ENCODE peak calls at places on chromosomes 7 and 10, in four cellular contexts. One of them, this sample, is unnamed.

GRCh38 chr10:125661418-125661941 is 21.5 kb downstream of the TEX36 start:
- DNase-seq in H9: no peak
- DNase-seq in CD8-positive, alpha-beta memory T cell: no peak
- DNase-seq in transverse colon: no peak
- DNase-seq in this sample: no peak

GRCh38 chr7:120273476-120273975 is 551 bp downstream of the KCND2 start:
- DNase-seq in H9: peak; percentile 70
- DNase-seq in CD8-positive, alpha-beta memory T cell: no peak
- DNase-seq in transverse colon: no peak
- DNase-seq in this sample: no peak

GRCh38 chr10:116211682-116212081 is 61.3 kb downstream of the GFRA1 start:
- DNase-seq in H9: no peak
- DNase-seq in CD8-positive, alpha-beta memory T cell: no peak
- DNase-seq in transverse colon: no peak
- DNase-seq in this sample: no peak

GRCh38 chr10:43204394-43204942 is 62.4 kb downstream of the RASGEF1A start:
- DNase-seq in H9: no peak
- DNase-seq in CD8-positive, alpha-beta memory T cell: no peak
- DNase-seq in transverse colon: no peak
- DNase-seq in this sample: no peak

GRCh38 chr7:41967156-41967555 is 264.3 kb upstream of the INHBA start:
- DNase-seq in H9: no peak
- DNase-seq in CD8-positive, alpha-beta memory T cell: no peak
- DNase-seq in transverse colon: no peak
- DNase-seq in this sample: no peak

GRCh38 chr10:77195101-77195500 is 442.5 kb downstream of the KCNMA1 start:
- DNase-seq in H9: no peak
- DNase-seq in CD8-positive, alpha-beta memory T cell: no peak
- DNase-seq in transverse colon: no peak
- DNase-seq in this sample: no peak

GRCh38 chr7:1091019-1091643 is 3.2 kb downstream of the GPER1 start:
- DNase-seq in H9: no peak
- DNase-seq in CD8-positive, alpha-beta memory T cell: no peak
- DNase-seq in transverse colon: no peak
- DNase-seq in this sample: no peak

GRCh38 chr10:94361161-94361794 is 1.5 kb downstream of the NOC3L start:
- DNase-seq in H9: no peak
- DNase-seq in CD8-positive, alpha-beta memory T cell: no peak
- DNase-seq in transverse colon: peak; percentile 26
- DNase-seq in this sample: no peak

GRCh38 chr7:32533313-32534024 is 38.2 kb downstream of the AVL9 start:
- DNase-seq in H9: no peak
- DNase-seq in CD8-positive, alpha-beta memory T cell: no peak
- DNase-seq in transverse colon: no peak
- DNase-seq in this sample: no peak

GRCh38 chr7:99379043-99379577 is 4.6 kb downstream of the ARPC1B start:
- DNase-seq in H9: no peak
- DNase-seq in CD8-positive, alpha-beta memory T cell: peak; percentile 60
- DNase-seq in transverse colon: peak; percentile 61
- DNase-seq in this sample: peak; percentile 13

GRCh38 chr7:44735403-44736165 is 13.1 kb upstream of the ZMIZ2 start:
- DNase-seq in H9: no peak
- DNase-seq in CD8-positive, alpha-beta memory T cell: no peak
- DNase-seq in transverse colon: no peak
- DNase-seq in this sample: no peak

GRCh38 chr7:21355406-21355874 is 72.4 kb upstream of the SP4 start:
- DNase-seq in H9: no peak
- DNase-seq in CD8-positive, alpha-beta memory T cell: peak; percentile 42
- DNase-seq in transverse colon: peak; percentile 33
- DNase-seq in this sample: no peak

GRCh38 chr7:130493275-130493868 is 1.5 kb downstream of the MEST start:
- DNase-seq in H9: no peak
- DNase-seq in CD8-positive, alpha-beta memory T cell: no peak
- DNase-seq in transverse colon: no peak
- DNase-seq in this sample: no peak

GRCh38 chr7:152871005-152871677 is 111.6 kb downstream of the ACTR3B start:
- DNase-seq in H9: peak; percentile 22
- DNase-seq in CD8-positive, alpha-beta memory T cell: no peak
- DNase-seq in transverse colon: no peak
- DNase-seq in this sample: no peak

GRCh38 chr10:124065382-124066155 is 27.8 kb downstream of the CHST15 start:
- DNase-seq in H9: no peak
- DNase-seq in CD8-positive, alpha-beta memory T cell: no peak
- DNase-seq in transverse colon: no peak
- DNase-seq in this sample: no peak

GRCh38 chr10:75181073-75181472 is 29.5 kb upstream of the VDAC2 start:
- DNase-seq in H9: no peak
- DNase-seq in CD8-positive, alpha-beta memory T cell: no peak
- DNase-seq in transverse colon: no peak
- DNase-seq in this sample: no peak

GRCh38 chr10:17910144-17910789 is 41.5 kb upstream of the SLC39A12 start:
- DNase-seq in H9: peak; percentile 37
- DNase-seq in CD8-positive, alpha-beta memory T cell: no peak
- DNase-seq in transverse colon: peak; percentile 44
- DNase-seq in this sample: no peak

GRCh38 chr10:75288140-75288711 is 52.5 kb upstream of the COMTD1 start:
- DNase-seq in H9: no peak
- DNase-seq in CD8-positive, alpha-beta memory T cell: no peak
- DNase-seq in transverse colon: no peak
- DNase-seq in this sample: no peak

GRCh38 chr10:71398991-71399375 is 2.3 kb downstream of the CDH23 start:
- DNase-seq in H9: no peak
- DNase-seq in CD8-positive, alpha-beta memory T cell: no peak
- DNase-seq in transverse colon: no peak
- DNase-seq in this sample: no peak

GRCh38 chr10:122490786-122491680 is 29.7 kb downstream of the HTRA1 start:
- DNase-seq in H9: no peak
- DNase-seq in CD8-positive, alpha-beta memory T cell: peak; percentile 17
- DNase-seq in transverse colon: peak; percentile 28
- DNase-seq in this sample: peak; percentile 52

GRCh38 chr7:28700790-28701203 is 257.3 kb downstream of the TRIL start:
- DNase-seq in H9: no peak
- DNase-seq in CD8-positive, alpha-beta memory T cell: no peak
- DNase-seq in transverse colon: no peak
- DNase-seq in this sample: no peak

GRCh38 chr7:155959894-155960293 is 147.6 kb upstream of the SHH start:
- DNase-seq in H9: peak; percentile 36
- DNase-seq in CD8-positive, alpha-beta memory T cell: no peak
- DNase-seq in transverse colon: peak; percentile 69
- DNase-seq in this sample: no peak

GRCh38 chr7:28957064-28957821 is 887 bp downstream of the TRIL start:
- DNase-seq in H9: peak; percentile 70
- DNase-seq in CD8-positive, alpha-beta memory T cell: no peak
- DNase-seq in transverse colon: peak; percentile 30
- DNase-seq in this sample: no peak

GRCh38 chr7:73978681-73979563 is 49.1 kb upstream of the ELN start:
- DNase-seq in H9: peak; percentile 84
- DNase-seq in CD8-positive, alpha-beta memory T cell: no peak
- DNase-seq in transverse colon: peak; percentile 93
- DNase-seq in this sample: no peak

GRCh38 chr7:41785840-41786239 is 83.0 kb upstream of the INHBA start:
- DNase-seq in H9: no peak
- DNase-seq in CD8-positive, alpha-beta memory T cell: no peak
- DNase-seq in transverse colon: no peak
- DNase-seq in this sample: no peak

GRCh38 chr7:33432825-33433224 is 303.5 kb downstream of the BBS9 start:
- DNase-seq in H9: no peak
- DNase-seq in CD8-positive, alpha-beta memory T cell: no peak
- DNase-seq in transverse colon: no peak
- DNase-seq in this sample: no peak

GRCh38 chr7:139105037-139105382 is 4.5 kb downstream of the ZC3HAV1 start:
- DNase-seq in H9: no peak
- DNase-seq in CD8-positive, alpha-beta memory T cell: no peak
- DNase-seq in transverse colon: no peak
- DNase-seq in this sample: no peak

GRCh38 chr10:77643795-77644468 is 6.3 kb upstream of the KCNMA1 start:
- DNase-seq in H9: peak; percentile 73
- DNase-seq in CD8-positive, alpha-beta memory T cell: no peak
- DNase-seq in transverse colon: peak; percentile 44
- DNase-seq in this sample: no peak

GRCh38 chr10:6009159-6009558 is 31.8 kb upstream of the IL15RA start:
- DNase-seq in H9: no peak
- DNase-seq in CD8-positive, alpha-beta memory T cell: no peak
- DNase-seq in transverse colon: no peak
- DNase-seq in this sample: no peak

GRCh38 chr7:132575336-132575986 is 809 bp downstream of the PLXNA4 start:
- DNase-seq in H9: peak; percentile 59
- DNase-seq in CD8-positive, alpha-beta memory T cell: no peak
- DNase-seq in transverse colon: peak; percentile 25
- DNase-seq in this sample: no peak

DNA sequence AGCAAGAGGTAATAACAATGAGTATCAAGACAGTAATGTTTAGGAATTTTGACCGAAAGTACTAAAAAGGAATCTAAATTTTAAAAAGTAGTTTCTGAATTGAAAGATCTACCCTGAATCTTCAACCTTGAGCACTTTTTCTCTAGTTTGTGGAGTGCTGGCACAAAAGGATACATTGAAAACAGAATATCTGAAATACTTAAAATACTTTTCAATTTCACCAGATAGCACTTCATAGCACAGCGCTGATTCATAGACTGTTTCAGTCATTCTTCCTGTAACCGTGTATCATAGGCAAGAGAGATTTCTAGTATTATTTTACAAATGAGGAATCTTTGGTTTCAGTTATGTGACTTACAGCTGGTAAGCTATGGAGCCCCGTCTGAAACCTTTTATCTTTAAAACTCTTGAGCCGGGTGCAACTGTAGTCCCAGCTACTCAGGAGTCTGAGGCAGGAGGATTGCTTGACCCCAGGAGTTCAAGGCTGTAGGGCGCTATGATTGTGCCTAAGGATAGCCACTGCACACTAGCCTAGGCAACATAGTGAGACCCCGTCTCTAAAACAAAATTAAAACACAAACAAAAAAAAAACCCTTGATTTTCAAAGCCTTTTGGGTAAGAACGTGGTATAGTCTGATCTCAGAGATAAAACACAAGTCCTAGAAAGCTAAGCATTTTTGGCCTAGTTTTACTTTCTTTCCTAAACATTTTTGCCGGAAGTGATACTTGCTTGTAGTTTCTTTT is 35.1 kb downstream of the FHIP2A start:
- DNase-seq in H9: no peak
- DNase-seq in CD8-positive, alpha-beta memory T cell: no peak
- DNase-seq in transverse colon: no peak
- DNase-seq in this sample: no peak
- H3K27ac ChIP-seq in H9: no peak overlapping the region
- H3K27ac ChIP-seq in CD8-positive, alpha-beta memory T cell: no peak overlapping the region
- H3K27ac ChIP-seq in transverse colon: no peak overlapping the region
- H3K27ac ChIP-seq in this sample: no peak overlapping the region

GRCh38 chr7:79949778-79950177 is 184.9 kb upstream of the GNAI1 start:
- DNase-seq in H9: no peak
- DNase-seq in CD8-positive, alpha-beta memory T cell: no peak
- DNase-seq in transverse colon: no peak
- DNase-seq in this sample: no peak

GRCh38 chr7:79951415-79951814 is 183.2 kb upstream of the GNAI1 start:
- DNase-seq in H9: no peak
- DNase-seq in CD8-positive, alpha-beta memory T cell: no peak
- DNase-seq in transverse colon: no peak
- DNase-seq in this sample: no peak

GRCh38 chr7:79952399-79952798 is 182.2 kb upstream of the GNAI1 start:
- DNase-seq in H9: no peak
- DNase-seq in CD8-positive, alpha-beta memory T cell: no peak
- DNase-seq in transverse colon: no peak
- DNase-seq in this sample: no peak

DNA sequence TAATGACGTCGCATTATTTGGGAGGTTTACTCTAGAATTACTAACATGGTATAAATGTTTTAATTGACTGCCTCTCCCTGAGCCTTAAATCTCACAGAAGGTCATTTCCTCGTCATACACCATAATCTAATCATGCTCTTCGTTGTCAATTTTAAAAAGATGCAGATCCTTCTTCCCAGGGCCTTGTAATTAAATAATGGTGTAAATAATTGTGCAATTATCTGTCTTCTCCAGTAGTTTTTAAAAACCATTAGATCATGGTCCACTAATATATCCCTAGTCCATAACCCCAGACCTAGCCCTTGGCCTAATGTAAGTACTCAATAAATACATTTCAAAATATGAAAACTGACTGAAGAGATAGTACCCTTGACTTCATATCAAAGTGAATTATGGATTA is 181.5 kb upstream of the GNAI1 start:
- DNase-seq in H9: no peak
- DNase-seq in CD8-positive, alpha-beta memory T cell: no peak
- DNase-seq in transverse colon: no peak
- DNase-seq in this sample: no peak
- H3K27ac ChIP-seq in H9: no peak overlapping the region
- H3K27ac ChIP-seq in CD8-positive, alpha-beta memory T cell: no peak overlapping the region
- H3K27ac ChIP-seq in transverse colon: no peak overlapping the region
- H3K27ac ChIP-seq in this sample: no peak overlapping the region

DNA sequence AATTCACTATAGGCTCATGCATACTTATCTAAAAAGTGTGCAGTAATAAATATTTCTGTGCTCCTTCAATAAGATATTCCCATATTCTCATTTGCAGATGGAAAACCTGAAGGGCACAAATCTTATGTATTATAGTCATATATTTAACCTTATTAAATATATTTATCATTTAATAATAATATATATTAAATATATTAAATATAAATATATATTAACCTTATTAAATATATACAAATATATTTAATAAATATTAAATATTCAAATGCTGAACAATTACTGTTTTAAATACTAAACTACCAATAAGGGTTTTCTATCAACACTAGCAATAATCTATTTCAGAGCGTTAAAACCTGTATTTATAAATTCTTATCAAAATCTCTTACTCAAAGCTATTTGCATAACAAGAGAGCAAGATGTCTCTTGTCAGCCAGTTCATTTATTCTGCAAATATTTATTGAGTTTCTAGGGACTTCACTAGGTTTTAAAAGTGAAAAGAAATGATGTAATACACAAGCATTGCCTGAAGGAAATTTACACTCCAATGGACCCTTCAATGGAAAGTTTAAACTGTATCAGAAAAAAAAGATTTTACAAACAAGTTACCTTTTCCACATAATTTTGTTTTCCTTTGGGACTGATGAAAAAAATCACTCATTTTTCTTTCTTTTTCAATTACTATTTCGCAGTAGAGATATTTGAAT is 159.2 kb downstream of the AGMO start:
- DNase-seq in H9: no peak
- DNase-seq in CD8-positive, alpha-beta memory T cell: no peak
- DNase-seq in transverse colon: no peak
- DNase-seq in this sample: no peak
- H3K27ac ChIP-seq in H9: no peak overlapping the region
- H3K27ac ChIP-seq in CD8-positive, alpha-beta memory T cell: no peak overlapping the region
- H3K27ac ChIP-seq in transverse colon: no peak overlapping the region
- H3K27ac ChIP-seq in this sample: no peak overlapping the region

DNA sequence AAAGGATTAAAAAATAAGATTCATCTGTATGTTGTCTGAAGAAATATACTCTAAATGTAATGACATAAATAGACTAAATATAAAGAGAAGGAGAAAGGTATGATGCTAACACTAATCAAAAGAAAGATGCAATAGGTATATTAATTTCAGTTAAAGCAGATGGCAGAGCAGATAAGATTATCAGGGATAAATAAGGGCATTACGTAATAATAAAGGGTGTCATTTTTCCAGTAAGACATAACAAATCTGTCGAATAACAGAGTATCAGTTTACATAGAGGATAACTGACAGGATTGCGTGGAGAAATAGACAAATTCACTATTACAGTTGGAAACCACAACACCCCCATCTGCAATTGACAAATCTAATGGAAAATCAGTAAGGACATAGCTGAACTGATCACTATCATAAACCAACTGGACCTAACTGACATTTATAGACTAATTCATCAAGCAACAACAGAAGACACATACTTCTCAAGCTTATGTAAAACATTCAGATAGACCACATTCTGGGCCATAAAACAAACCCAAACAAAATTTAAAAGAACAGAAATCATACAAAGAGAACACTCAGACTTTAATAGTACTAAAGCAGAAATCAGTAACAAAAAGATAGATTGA is 384.1 kb upstream of the COBL start:
- DNase-seq in H9: no peak
- DNase-seq in CD8-positive, alpha-beta memory T cell: no peak
- DNase-seq in transverse colon: no peak
- DNase-seq in this sample: no peak
- H3K27ac ChIP-seq in H9: no peak overlapping the region
- H3K27ac ChIP-seq in CD8-positive, alpha-beta memory T cell: no peak overlapping the region
- H3K27ac ChIP-seq in transverse colon: no peak overlapping the region
- H3K27ac ChIP-seq in this sample: no peak overlapping the region

This sample was measured in substantia nigra.